ENCODE peak calls at places on chromosomes 2 and 18, in ten cellular contexts. Y is aorta; E is H9; X is GM04504; J is activated CD4-positive, alpha-beta T cell treated with anti-CD3 and anti-CD28 coated beads, Interleukin-2, amount 10 ng/mL, durations not matched to agents 24 days and 14 days; L is pons; Q is NCI-H82; N is M059J; O is dorsolateral prefrontal cortex; V is stimulated activated CD4-positive, alpha-beta T cell treated with anti-CD3 and anti-CD28 coated beads, Interleukin-12 subunit alpha, Interleukin-12 subunit beta, amount 100 ng/mL, for 4 hours. I is an unnamed sample.
A peak's percentile ranks its signal among the peaks of the same experiment; 100 is the strongest.

GRCh38 chr18:8847900-8848299 is 142.5 kb downstream of the MTCL1 start:
- DNase-seq in Y (no peak), E (no peak), X (no peak), J (no peak), L (no peak), Q (no peak), N (no peak), O (no peak), V (no peak), I (no peak)

GRCh38 chr2:85712261-85712660 is 18.1 kb downstream of the GNLY start:
- DNase-seq in Y (peak; percentile 78), E (no peak), X (no peak), J (no peak), L (peak; percentile 49), Q (no peak), N (no peak), O (no peak), V (no peak), I (no peak)

GRCh38 chr2:30436859-30437435 is 10.1 kb upstream of the LCLAT1 start:
- DNase-seq in Y (no peak), E (no peak), X (no peak), J (no peak), L (no peak), Q (no peak), N (peak; percentile 31), O (no peak), V (no peak), I (no peak)

GRCh38 chr2:393711-394696 is 106.1 kb upstream of the ALKAL2 start:
- DNase-seq in Y (no peak), E (no peak), X (no peak), J (peak; percentile 92), L (no peak), Q (peak; percentile 3), N (peak; percentile 93), O (peak; percentile 63), V (peak; percentile 40), I (peak; percentile 62)

GRCh38 chr2:2787301-2787907 is 456.3 kb upstream of the MYT1L start:
- DNase-seq in Y (no peak), E (peak; percentile 51), X (no peak), J (no peak), L (no peak), Q (no peak), N (no peak), O (peak; percentile 50), V (no peak), I (no peak)

GRCh38 chr2:239042551-239043320 is 194.9 kb downstream of the TWIST2 start:
- DNase-seq in Y (no peak), E (no peak), X (no peak), J (no peak), L (no peak), Q (no peak), N (no peak), O (no peak), V (no peak), I (no peak)

GRCh38 chr2:233928594-233929351 is 11.6 kb downstream of the TRPM8 start:
- DNase-seq in Y (no peak), E (peak; percentile 48), X (no peak), J (peak; percentile 66), L (no peak), Q (peak; percentile 69), N (peak; percentile 39), O (peak; percentile 42), V (peak; percentile 8), I (no peak)

GRCh38 chr2:101395545-101396351 is 8.4 kb upstream of the CREG2 start:
- DNase-seq in Y (no peak), E (no peak), X (no peak), J (no peak), L (no peak), Q (no peak), N (no peak), O (no peak), V (no peak), I (no peak)

GRCh38 chr2:102358496-102358895 is 2.9 kb downstream of the IL18R1 start:
- DNase-seq in Y (no peak), E (no peak), X (no peak), J (no peak), L (no peak), Q (no peak), N (no peak), O (no peak), V (no peak), I (no peak)

GRCh38 chr2:28613616-28614501 is 118.0 kb downstream of the PLB1 start:
- DNase-seq in Y (peak; percentile 26), E (no peak), X (no peak), J (peak; percentile 85), L (no peak), Q (no peak), N (peak; percentile 91), O (no peak), V (peak; percentile 19), I (no peak)

GRCh38 chr2:196399736-196400691 is 228.6 kb upstream of the STK17B start:
- DNase-seq in Y (no peak), E (no peak), X (peak; percentile 73), J (no peak), L (peak; percentile 49), Q (no peak), N (peak; percentile 73), O (no peak), V (no peak), I (no peak)

GRCh38 chr2:232588680-232589585 is 38.4 kb downstream of the EIF4E2 start:
- DNase-seq in Y (peak; percentile 77), E (no peak), X (peak; percentile 66), J (no peak), L (peak; percentile 38), Q (no peak), N (peak; percentile 84), O (peak; percentile 75), V (no peak), I (no peak)

GRCh38 chr2:137168564-137168963 is 403.2 kb downstream of the THSD7B start:
- DNase-seq in Y (no peak), E (no peak), X (no peak), J (no peak), L (no peak), Q (no peak), N (peak; percentile 41), O (no peak), V (no peak), I (no peak)

GRCh38 chr2:23456881-23457760 is 72.1 kb downstream of the KLHL29 start:
- DNase-seq in Y (no peak), E (no peak), X (no peak), J (no peak), L (no peak), Q (no peak), N (peak; percentile 27), O (no peak), V (no peak), I (no peak)

GRCh38 chr18:60147326-60147725 is 225.2 kb downstream of the MC4R start:
- DNase-seq in Y (no peak), E (no peak), X (no peak), J (no peak), L (no peak), Q (no peak), N (no peak), O (no peak), V (no peak), I (no peak)

GRCh38 chr18:32018331-32019250 is at the start of gene RNF125:
- DNase-seq in Y (peak; percentile 89), E (peak; percentile 89), X (peak; percentile 35), J (peak; percentile 98), L (peak; percentile 67), Q (peak; percentile 88), N (peak; percentile 79), O (peak; percentile 71), V (peak; percentile 77), I (peak; percentile 79)

GRCh38 chr2:174280596-174280995 is 32.3 kb upstream of the OLA1 start:
- DNase-seq in Y (no peak), E (no peak), X (no peak), J (no peak), L (no peak), Q (no peak), N (no peak), O (no peak), V (no peak), I (no peak)

GRCh38 chr2:86284987-86285386 is 52.4 kb downstream of the REEP1 start:
- DNase-seq in Y (no peak), E (no peak), X (no peak), J (no peak), L (no peak), Q (peak; percentile 85), N (no peak), O (no peak), V (no peak), I (no peak)

GRCh38 chr2:213848631-213849030 is 562.2 kb upstream of the VWC2L start:
- DNase-seq in Y (no peak), E (no peak), X (no peak), J (no peak), L (no peak), Q (no peak), N (peak; percentile 29), O (no peak), V (no peak), I (no peak)

GRCh38 chr18:79427368-79428225 is 31.9 kb downstream of the NFATC1 start:
- DNase-seq in Y (no peak), E (no peak), X (no peak), J (no peak), L (no peak), Q (no peak), N (no peak), O (no peak), V (no peak), I (no peak)

GRCh38 chr2:226985227-226985946 is 149.5 kb downstream of the RHBDD1 start:
- DNase-seq in Y (no peak), E (no peak), X (peak; percentile 63), J (peak; percentile 77), L (peak; percentile 90), Q (peak; percentile 80), N (peak; percentile 62), O (no peak), V (no peak), I (no peak)

GRCh38 chr2:62545261-62545660 is 39.3 kb upstream of the TMEM17 start:
- DNase-seq in Y (no peak), E (no peak), X (no peak), J (no peak), L (no peak), Q (no peak), N (no peak), O (no peak), V (no peak), I (no peak)

GRCh38 chr2:48589170-48589767 is 28.4 kb upstream of the GTF2A1L start:
- DNase-seq in Y (no peak), E (no peak), X (no peak), J (no peak), L (peak; percentile 67), Q (peak; percentile 82), N (peak; percentile 40), O (peak; percentile 60), V (no peak), I (no peak)

GRCh38 chr2:163191372-163191771 is 352.8 kb upstream of the KCNH7 start:
- DNase-seq in Y (no peak), E (no peak), X (no peak), J (no peak), L (peak; percentile 69), Q (peak; percentile 76), N (peak; percentile 49), O (no peak), V (no peak), I (no peak)

GRCh38 chr2:38613126-38613848 is 10.6 kb upstream of the HNRNPLL start:
- DNase-seq in Y (no peak), E (no peak), X (no peak), J (no peak), L (peak; percentile 53), Q (no peak), N (no peak), O (no peak), V (no peak), I (no peak)

GRCh38 chr2:28405537-28405936 is 12.9 kb downstream of the FOSL2 start:
- DNase-seq in Y (no peak), E (no peak), X (no peak), J (no peak), L (no peak), Q (no peak), N (no peak), O (no peak), V (no peak), I (no peak)

GRCh38 chr2:64424421-64424987 is 29.5 kb upstream of the LGALSL start:
- DNase-seq in Y (no peak), E (no peak), X (no peak), J (no peak), L (no peak), Q (no peak), N (no peak), O (no peak), V (no peak), I (no peak)

GRCh38 chr18:55582325-55582724 is 5.7 kb downstream of the TCF4 start:
- DNase-seq in Y (no peak), E (peak; percentile 68), X (no peak), J (no peak), L (no peak), Q (no peak), N (peak; percentile 44), O (no peak), V (no peak), I (no peak)